ENCODE peak calls at places on chromosomes 4 and X, in five cellular contexts. G is ureter, I is NCI-H2107, H is OCI-LY7, A is GM03348. K is an unnamed sample.
A peak's percentile ranks its signal among the peaks of the same experiment; 100 is the strongest.

GRCh38 chrX:108537005-108537404 is 97.4 kb downstream of the COL4A5 start:
- DNase-seq in G (no peak), I (peak; percentile 1), H (peak; percentile 24), A (peak; percentile 11), K (peak; percentile 50)

GRCh38 chrX:91122141-91122540 is 312.5 kb upstream of the PABPC5 start:
- DNase-seq in G (no peak), I (no peak), H (no peak), A (no peak), K (no peak)

GRCh38 chrX:82813671-82814078 is 694.4 kb upstream of the POU3F4 start:
- DNase-seq in G (no peak), I (no peak), H (no peak), A (no peak), K (no peak)

GRCh38 chr4:153781717-153782416 is 7.0 kb downstream of the SFRP2 start:
- DNase-seq in G (no peak), I (no peak), H (no peak), A (peak; percentile 50), K (peak; percentile 53)

GRCh38 chrX:23503835-23504539 is 163.3 kb upstream of the PRDX4 start:
- DNase-seq in G (peak; percentile 75), I (peak; percentile 15), H (no peak), A (peak; percentile 18), K (no peak)

GRCh38 chr4:182556576-182556975 is 313.4 kb downstream of the TENM3 start:
- DNase-seq in G (no peak), I (no peak), H (no peak), A (peak; percentile 7), K (no peak)

GRCh38 chrX:70970482-70970999 is 39.6 kb upstream of the SLC7A3 start:
- DNase-seq in G (no peak), I (no peak), H (peak; percentile 21), A (peak; percentile 20), K (peak; percentile 23)

GRCh38 chrX:73943572-73943899 is 360.4 kb upstream of the ZCCHC13 start:
- DNase-seq in G (no peak), I (no peak), H (no peak), A (no peak), K (no peak)

GRCh38 chr4:145840162-145840768 is 98.4 kb downstream of the ZNF827 start:
- DNase-seq in G (no peak), I (peak; percentile 0), H (peak; percentile 71), A (peak; percentile 51), K (peak; percentile 55)

GRCh38 chrX:19772306-19772705 is 115.1 kb downstream of the SH3KBP1 start:
- DNase-seq in G (no peak), I (no peak), H (no peak), A (peak; percentile 52), K (no peak)

GRCh38 chrX:39983715-39984114 is 114.0 kb downstream of the BCOR start:
- DNase-seq in G (no peak), I (no peak), H (no peak), A (no peak), K (no peak)

GRCh38 chr4:78517050-78517652 is 34.4 kb upstream of the ANXA3 start:
- DNase-seq in G (no peak), I (no peak), H (peak; percentile 27), A (peak; percentile 60), K (peak; percentile 32)

GRCh38 chr4:132982151-132982550 is 166.9 kb upstream of the PCDH10 start:
- DNase-seq in G (no peak), I (no peak), H (no peak), A (no peak), K (no peak)

GRCh38 chr4:60241886-60242285 is 958.2 kb upstream of the ADGRL3 start:
- DNase-seq in G (no peak), I (no peak), H (no peak), A (no peak), K (peak; percentile 17)

GRCh38 chr4:150206265-150206664 is 128.0 kb downstream of the DCLK2 start:
- DNase-seq in G (no peak), I (no peak), H (no peak), A (no peak), K (no peak)

GRCh38 chr4:154517591-154517990 is 26.0 kb upstream of the DCHS2 start:
- DNase-seq in G (no peak), I (no peak), H (no peak), A (no peak), K (no peak)

GRCh38 chr4:24219171-24219570 is 329.3 kb upstream of the PPARGC1A start:
- DNase-seq in G (no peak), I (no peak), H (no peak), A (no peak), K (no peak)

GRCh38 chr4:38782452-38783108 is at the start of gene TLR10:
- DNase-seq in G (peak; percentile 55), I (peak; percentile 1), H (peak; percentile 95), A (peak; percentile 60), K (peak; percentile 23)

GRCh38 chrX:66030505-66031317 is 9.2 kb downstream of the VSIG4 start:
- DNase-seq in G (no peak), I (no peak), H (peak; percentile 55), A (peak; percentile 5), K (peak; percentile 16)

GRCh38 chr4:65645185-65645584 is 25.1 kb downstream of the EPHA5 start:
- DNase-seq in G (no peak), I (no peak), H (no peak), A (peak; percentile 2), K (no peak)

GRCh38 chr4:8071741-8072140 is 86.9 kb downstream of the ABLIM2 start:
- DNase-seq in G (no peak), I (no peak), H (no peak), A (no peak), K (no peak)

GRCh38 chrX:65463550-65463949 is 71.0 kb downstream of the LAS1L start:
- DNase-seq in G (no peak), I (no peak), H (no peak), A (peak; percentile 9), K (no peak)